ENCODE peak calls at places on chromosomes 2 and 18, in ten cellular contexts. A, R, B, N, H, U, X, F, L and E are unnamed samples.

GRCh38 chr2:132715986-132716385 is 46.0 kb upstream of the LYPD1 start:
- DNase-seq in L (no peak), A (no peak), N (no peak), H (no peak), R (no peak), F (no peak), B (no peak), X (no peak), U (no peak), E (no peak)

GRCh38 chr2:200051621-200051945 is 96.2 kb downstream of the MAIP1 start:
- DNase-seq in H (no peak), R (no peak), N (no peak), X (no peak), U (no peak), B (no peak), F (no peak), A (no peak), L (no peak), E (no peak)

GRCh38 chr2:145431181-145431951 is 911.4 kb upstream of the ZEB2 start:
- DNase-seq in U (peak), A (peak), L (peak), B (peak), H (no peak), N (no peak), R (no peak), X (no peak), F (peak), E (no peak)

GRCh38 chr2:128879161-128879560 is 560.5 kb upstream of the HS6ST1 start:
- DNase-seq in R (no peak), X (no peak), F (no peak), N (no peak), A (no peak), H (no peak), B (no peak), L (no peak), U (no peak), E (no peak)

GRCh38 chr18:40006553-40007073 is 1948.4 kb upstream of the PIK3C3 start:
- DNase-seq in F (no peak), H (no peak), N (no peak), U (no peak), B (no peak), A (no peak), L (no peak), X (no peak), R (no peak), E (no peak)

GRCh38 chr18:65206551-65207260 is 544.1 kb upstream of the CDH7 start:
- DNase-seq in X (no peak), N (no peak), R (peak), L (peak), A (no peak), B (peak), U (no peak), F (no peak), H (no peak), E (no peak)

GRCh38 chr2:169038338-169038757 is 7.2 kb upstream of the ABCB11 start:
- DNase-seq in A (no peak), F (no peak), R (no peak), U (no peak), H (no peak), N (no peak), B (peak), X (no peak), L (no peak), E (no peak)

GRCh38 chr2:190780594-190780993 is 100.0 kb upstream of the GLS start:
- DNase-seq in B (no peak), H (no peak), X (no peak), F (no peak), U (no peak), R (no peak), A (no peak), N (no peak), L (no peak), E (no peak)

GRCh38 chr2:118774458-118775133 is 72.9 kb downstream of the EN1 start:
- DNase-seq in X (peak), U (no peak), F (peak), A (no peak), N (no peak), H (peak), B (peak), L (peak), R (peak), E (peak)

GRCh38 chr18:24396082-24396623 is 1.5 kb downstream of the OSBPL1A start:
- DNase-seq in X (no peak), R (no peak), A (no peak), B (no peak), N (no peak), H (no peak), U (no peak), L (no peak), F (no peak), E (no peak)

GRCh38 chr2:129285012-129285411 is 694.5 kb upstream of the RAB6C start:
- DNase-seq in B (no peak), A (no peak), F (no peak), R (no peak), U (no peak), X (no peak), N (no peak), L (no peak), H (no peak), E (no peak)